ENCODE peak calls at places on chromosomes 2 and 18, in four cellular contexts. G is endodermal cell, T is retinal pigment epithelial cell, K is pancreas. U is an unnamed sample.

GRCh38 chr2:1835581-1836201 is 91.4 kb upstream of the PXDN start:
- DNase-seq in G (no peak), T (no peak), K (peak; percentile 76), U (peak; percentile 71)

GRCh38 chr2:175167076-175167791 is 769 bp downstream of the ATF2 start:
- DNase-seq in G (peak; percentile 70), T (no peak), K (peak; percentile 55), U (peak; percentile 41)

GRCh38 chr2:28523873-28524272 is 28.0 kb downstream of the PLB1 start:
- DNase-seq in G (no peak), T (no peak), K (no peak), U (no peak)

GRCh38 chr2:99971326-99971965 is 170.9 kb downstream of the AFF3 start:
- DNase-seq in G (no peak), T (no peak), K (no peak), U (no peak)

GRCh38 chr18:77132369-77133050 is at the start of gene MBP:
- DNase-seq in G (peak; percentile 92), T (no peak), K (peak; percentile 92), U (peak; percentile 95)

GRCh38 chr2:118668431-118669424 is 178.7 kb downstream of the EN1 start:
- DNase-seq in G (peak; percentile 62), T (peak; percentile 90), K (no peak), U (no peak)

GRCh38 chr2:97699765-97700444 is 13.5 kb upstream of the ZAP70 start:
- DNase-seq in G (peak; percentile 92), T (peak; percentile 19), K (no peak), U (no peak)

GRCh38 chr2:69957970-69958369 is 3.5 kb downstream of the ASPRV1 start:
- DNase-seq in G (no peak), T (no peak), K (no peak), U (no peak)

GRCh38 chr2:69021027-69021426 is 8.0 kb downstream of the ANTXR1 start:
- DNase-seq in G (no peak), T (no peak), K (no peak), U (no peak)

GRCh38 chr2:8573234-8573941 is 108.5 kb upstream of the ID2 start:
- DNase-seq in G (no peak), T (no peak), K (no peak), U (peak; percentile 70)

GRCh38 chr2:176176233-176176632 is 12.2 kb upstream of the HOXD1 start:
- DNase-seq in G (peak; percentile 43), T (no peak), K (no peak), U (no peak)

GRCh38 chr2:2846379-2847130 is 515.5 kb upstream of the MYT1L start:
- DNase-seq in G (no peak), T (no peak), K (peak; percentile 96), U (no peak)

GRCh38 chr2:85888020-85888744 is 608 bp downstream of the ST3GAL5 start:
- DNase-seq in G (peak; percentile 70), T (no peak), K (no peak), U (no peak)

GRCh38 chr18:62614499-62614898 is 91.7 kb downstream of the ZCCHC2 start:
- DNase-seq in G (no peak), T (no peak), K (no peak), U (no peak)

GRCh38 chr2:224145751-224146355 is 106.8 kb upstream of the SERPINE2 start:
- DNase-seq in G (no peak), T (no peak), K (no peak), U (no peak)

GRCh38 chr2:186749179-186749578 is 55.3 kb downstream of the FAM171B start:
- DNase-seq in G (no peak), T (no peak), K (no peak), U (no peak)

GRCh38 chr2:69624153-69624552 is 19.4 kb downstream of the AAK1 start:
- DNase-seq in G (no peak), T (no peak), K (no peak), U (no peak)

GRCh38 chr2:182715121-182715895 is 749 bp upstream of the DNAJC10 start:
- DNase-seq in G (no peak), T (no peak), K (no peak), U (no peak)

GRCh38 chr2:189549440-189549832 is 31.1 kb downstream of the SLC40A1 start:
- DNase-seq in G (no peak), T (no peak), K (no peak), U (no peak)

GRCh38 chr2:36380624-36381481 is 25.3 kb downstream of the CRIM1 start:
- DNase-seq in G (peak; percentile 96), T (no peak), K (peak; percentile 78), U (peak; percentile 76)

GRCh38 chr2:218257390-218257981 is 3.3 kb upstream of the GPBAR1 start:
- DNase-seq in G (peak; percentile 94), T (no peak), K (no peak), U (no peak)

GRCh38 chr18:26747131-26747475 is 118.4 kb downstream of the AQP4 start:
- DNase-seq in G (no peak), T (no peak), K (no peak), U (no peak)

GRCh38 chr2:3725458-3726250 is 22.3 kb downstream of the DCDC2C start:
- DNase-seq in G (peak; percentile 46), T (no peak), K (no peak), U (no peak)

GRCh38 chr2:42856891-42857632 is 64.7 kb upstream of the HAAO start:
- DNase-seq in G (no peak), T (no peak), K (no peak), U (no peak)

GRCh38 chr2:128372621-128373341 is 54.1 kb upstream of the HS6ST1 start:
- DNase-seq in G (no peak), T (no peak), K (no peak), U (no peak)

GRCh38 chr2:158464426-158465281 is 7.9 kb downstream of the PKP4 start:
- DNase-seq in G (no peak), T (no peak), K (no peak), U (no peak)

GRCh38 chr18:47717257-47717656 is 213.2 kb downstream of the SMAD2 start:
- DNase-seq in G (no peak), T (no peak), K (no peak), U (no peak)

GRCh38 chr2:195532628-195533271 is 124.3 kb upstream of the SLC39A10 start:
- DNase-seq in G (no peak), T (no peak), K (no peak), U (no peak)

GRCh38 chr18:12516049-12516677 is 108.4 kb downstream of the PRELID3A start:
- DNase-seq in G (no peak), T (no peak), K (no peak), U (no peak)

GRCh38 chr2:46914578-46915230 is 902 bp downstream of the MCFD2 start:
- DNase-seq in G (no peak), T (no peak), K (no peak), U (no peak)

GRCh38 chr2:53913721-53914120 is 54.0 kb upstream of the GPR75 start:
- DNase-seq in G (no peak), T (no peak), K (no peak), U (no peak)

GRCh38 chr2:238160206-238161129 is 1.7 kb downstream of the ERFE start:
- DNase-seq in G (peak; percentile 83), T (no peak), K (no peak), U (peak; percentile 43)

GRCh38 chr2:18500333-18500732 is 60.1 kb downstream of the RDH14 start:
- DNase-seq in G (no peak), T (no peak), K (no peak), U (no peak)

GRCh38 chr18:58789856-58790255 is 74.8 kb upstream of the ZNF532 start:
- DNase-seq in G (no peak), T (no peak), K (no peak), U (no peak)

GRCh38 chr2:176110975-176111663 is 4.0 kb downstream of the HOXD11 start:
- DNase-seq in G (peak; percentile 92), T (no peak), K (no peak), U (peak; percentile 75)

DNA sequence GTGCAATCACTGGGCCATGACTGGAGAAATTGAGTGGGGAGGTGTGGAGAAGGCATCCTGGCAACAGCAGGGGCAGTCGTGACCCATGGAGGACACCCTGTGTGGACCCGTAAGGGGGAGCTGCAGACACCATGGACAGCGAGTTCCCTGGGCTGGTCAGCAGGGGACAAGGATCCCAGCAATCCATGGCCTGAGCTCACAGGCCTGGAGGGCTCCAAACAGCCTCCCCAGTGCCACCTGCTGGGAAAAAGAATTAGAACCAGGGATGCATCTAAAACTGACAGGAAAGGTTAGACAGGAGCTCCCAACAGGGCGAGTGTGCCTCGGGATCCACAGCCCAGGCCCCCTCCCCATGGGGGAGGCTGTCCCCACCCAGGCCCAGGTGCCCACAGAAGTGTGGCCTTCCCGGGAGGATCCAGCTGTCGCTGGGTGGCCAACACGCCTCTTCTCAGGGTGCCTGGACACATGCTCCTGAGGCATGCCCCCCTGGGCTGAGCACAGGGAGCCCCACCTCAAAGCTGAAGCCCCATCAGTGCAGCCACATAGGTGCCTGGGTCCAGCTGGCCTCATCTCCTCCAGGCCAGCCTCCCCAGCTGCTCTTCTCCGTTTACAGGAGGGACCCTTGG is 20.5 kb upstream of the KIF1A start:
- DNase-seq in G (peak; percentile 91), T (no peak), K (peak; percentile 67), U (peak; percentile 79)
- TF ChIP-seq CTCF in G (peak; percentile 80), T (peak; percentile 81), K (no peak), U (no peak)

GRCh38 chr2:147026261-147026660 is 818.6 kb upstream of the ACVR2A start:
- DNase-seq in G (no peak), T (no peak), K (no peak), U (no peak)
- H3K4me3 ChIP-seq in G (no peak overlapping the region), T (no peak overlapping the region), K (no peak overlapping the region), U (no peak overlapping the region)

GRCh38 chr18:63953811-63954210 is 4.7 kb downstream of the HMSD start:
- DNase-seq in G (no peak), T (no peak), K (no peak), U (no peak)

GRCh38 chr18:63956755-63957154 is 7.7 kb downstream of the HMSD start:
- DNase-seq in G (no peak), T (no peak), K (no peak), U (no peak)

GRCh38 chr18:63947051-63947790 is 1.9 kb upstream of the HMSD start:
- DNase-seq in G (no peak), T (no peak), K (no peak), U (no peak)

GRCh38 chr18:63949068-63949737 is at the start of gene HMSD:
- DNase-seq in G (peak; percentile 93), T (no peak), K (peak; percentile 54), U (peak; percentile 77)

DNA sequence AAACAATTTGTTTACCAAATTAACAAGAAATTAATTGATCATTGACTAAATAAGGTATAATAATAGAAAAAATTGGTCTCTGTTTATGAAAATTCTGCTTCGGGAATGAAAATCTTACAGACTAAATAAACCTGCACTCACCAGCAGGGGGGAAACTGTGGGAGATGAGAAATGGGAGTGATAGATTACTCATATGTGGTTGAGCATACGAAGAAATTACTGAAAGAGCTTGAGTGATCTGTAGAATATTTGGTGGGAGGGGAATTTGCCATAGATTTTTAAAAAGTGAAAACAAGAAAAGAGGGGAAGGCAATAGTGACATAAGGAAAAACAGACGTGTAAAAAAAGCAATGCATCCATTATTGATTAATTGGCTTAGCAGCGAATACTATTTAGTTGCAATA is 2.2 kb downstream of the HMSD start:
- DNase-seq in G (no peak), T (no peak), K (no peak), U (no peak)
- TF ChIP-seq CTCF in G (peak; percentile 30), T (peak; percentile 39), K (no peak), U (no peak)

GRCh38 chr2:239329972-239330572 is 70.7 kb downstream of the HDAC4 start:
- DNase-seq in G (no peak), T (no peak), K (peak; percentile 63), U (no peak)

GRCh38 chr2:239330836-239331235 is 70.0 kb downstream of the HDAC4 start:
- DNase-seq in G (no peak), T (no peak), K (no peak), U (no peak)

GRCh38 chr2:239328306-239329191 is 72.3 kb downstream of the HDAC4 start:
- DNase-seq in G (peak; percentile 55), T (peak; percentile 93), K (no peak), U (no peak)

GRCh38 chr2:239327536-239328305 is 73.1 kb downstream of the HDAC4 start:
- DNase-seq in G (no peak), T (no peak), K (no peak), U (no peak)

GRCh38 chr2:239329284-239329971 is 71.4 kb downstream of the HDAC4 start:
- DNase-seq in G (peak; percentile 43), T (no peak), K (no peak), U (no peak)
- H3K4me3 ChIP-seq in G (no peak overlapping the region), T (no peak overlapping the region), K (no peak overlapping the region), U (no peak overlapping the region)

U was measured in mucosa of descending colon.